ENCODE peak calls at places on chromosomes 7 and 10, in four cellular contexts. E, W, O and G are unnamed samples.
A peak's percentile ranks its signal among the peaks of the same experiment; 100 is the strongest.

GRCh38 chr7:128462427-128462826 is 6.7 kb downstream of the HILPDA start:
- DNase-seq in E (no peak), W (no peak), O (no peak), G (no peak)

GRCh38 chr10:71272122-71272771 is 46.8 kb upstream of the SLC29A3 start:
- DNase-seq in E (no peak), W (no peak), O (no peak), G (peak; percentile 41)

GRCh38 chr10:77899080-77899477 is 27.5 kb downstream of the DLG5 start:
- DNase-seq in E (peak; percentile 46), W (no peak), O (no peak), G (no peak)

GRCh38 chr7:87570178-87570577 is 30.5 kb downstream of the ABCB1 start:
- DNase-seq in E (peak; percentile 4), W (no peak), O (no peak), G (peak; percentile 64)

GRCh38 chr10:73262105-73262730 is 9.8 kb upstream of the MRPS16 start:
- DNase-seq in E (peak; percentile 85), W (no peak), O (no peak), G (peak; percentile 89)

GRCh38 chr7:23346316-23346715 is 47.2 kb downstream of the MALSU1 start:
- DNase-seq in E (no peak), W (no peak), O (no peak), G (no peak)

GRCh38 chr10:81071087-81071796 is 533.5 kb downstream of the SH2D4B start:
- DNase-seq in E (no peak), W (no peak), O (no peak), G (no peak)

GRCh38 chr10:111100198-111100597 is 23.4 kb downstream of the ADRA2A start:
- DNase-seq in E (no peak), W (no peak), O (no peak), G (no peak)

GRCh38 chr7:48426966-48427555 is 255.8 kb downstream of the ABCA13 start:
- DNase-seq in E (no peak), W (no peak), O (no peak), G (peak; percentile 68)

GRCh38 chr7:69708857-69709256 is 110.6 kb downstream of the AUTS2 start:
- DNase-seq in E (no peak), W (no peak), O (peak; percentile 22), G (peak; percentile 16)

GRCh38 chr7:98372993-98373392 is 27.9 kb downstream of the BAIAP2L1 start:
- DNase-seq in E (peak; percentile 46), W (no peak), O (no peak), G (peak; percentile 77)

GRCh38 chr7:41880107-41880506 is 177.2 kb upstream of the INHBA start:
- DNase-seq in E (peak; percentile 94), W (no peak), O (no peak), G (peak; percentile 91)

GRCh38 chr7:157370761-157371160 is 34.0 kb downstream of the DNAJB6 start:
- DNase-seq in E (no peak), W (no peak), O (no peak), G (no peak)

GRCh38 chr7:94584113-94584512 is 71.8 kb downstream of the SGCE start:
- DNase-seq in E (no peak), W (no peak), O (no peak), G (peak; percentile 70)

GRCh38 chr7:40647719-40648118 is 512.9 kb downstream of the SUGCT start:
- DNase-seq in E (peak; percentile 16), W (no peak), O (no peak), G (no peak)

GRCh38 chr7:152858761-152859160 is 99.2 kb downstream of the ACTR3B start:
- DNase-seq in E (no peak), W (no peak), O (no peak), G (no peak)

GRCh38 chr7:120023494-120024167 is 249.3 kb upstream of the KCND2 start:
- DNase-seq in E (no peak), W (no peak), O (no peak), G (peak; percentile 52)

GRCh38 chr10:48465860-48466521 is 138.9 kb downstream of the ARHGAP22 start:
- DNase-seq in E (no peak), W (peak; percentile 17), O (no peak), G (no peak)

GRCh38 chr10:89032141-89032814 is 41.7 kb downstream of the FAS start:
- DNase-seq in E (peak; percentile 27), W (no peak), O (no peak), G (peak; percentile 87)

GRCh38 chr7:127438836-127439235 is 46.3 kb upstream of the ZNF800 start:
- DNase-seq in E (no peak), W (no peak), O (no peak), G (no peak)

GRCh38 chr7:7237978-7238267 is 55.6 kb downstream of the C1GALT1 start:
- DNase-seq in E (no peak), W (no peak), O (no peak), G (no peak)

GRCh38 chr7:7239346-7239745 is 57.0 kb downstream of the C1GALT1 start:
- DNase-seq in E (no peak), W (no peak), O (no peak), G (no peak)

GRCh38 chr7:7236041-7236440 is 53.7 kb downstream of the C1GALT1 start:
- DNase-seq in E (no peak), W (no peak), O (no peak), G (no peak)

GRCh38 chr7:7235347-7235746 is 53.0 kb downstream of the C1GALT1 start:
- DNase-seq in E (no peak), W (no peak), O (no peak), G (no peak)

DNA sequence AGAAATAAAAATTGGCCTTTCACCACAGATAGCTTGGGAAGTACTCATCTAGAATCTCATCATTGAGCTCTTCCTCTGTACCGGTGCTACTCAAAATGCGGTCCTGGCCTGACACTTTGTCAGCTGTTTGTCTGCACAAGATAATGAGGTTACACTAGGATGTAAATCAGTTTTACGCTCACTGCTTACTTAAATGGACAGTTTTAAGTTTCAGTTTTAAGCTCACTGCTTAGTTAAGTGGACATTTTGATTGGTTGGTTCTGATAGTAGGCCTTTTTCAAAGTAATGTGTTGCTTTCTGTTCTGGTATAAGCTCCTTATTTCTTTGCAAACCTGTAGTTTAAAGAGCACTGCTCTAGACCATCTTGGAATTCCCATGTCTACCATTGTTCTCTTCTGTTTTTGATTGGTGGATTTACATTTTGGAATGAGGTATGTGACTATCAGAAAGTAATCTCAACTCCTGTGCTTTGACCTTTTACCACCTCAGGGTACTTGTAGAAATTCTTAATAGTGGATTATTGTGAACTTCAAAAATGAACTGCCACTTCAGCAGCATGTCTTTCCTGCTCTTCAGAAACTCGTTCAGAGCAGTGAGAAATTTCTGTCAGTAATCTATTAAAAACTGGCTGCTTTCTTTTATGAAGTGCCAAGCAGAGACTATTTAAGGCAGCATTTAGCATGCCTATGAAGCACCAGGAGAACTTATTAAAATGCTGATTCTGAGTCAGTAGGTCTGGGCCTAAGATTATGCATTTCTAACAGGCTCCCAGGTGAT is 55.0 kb downstream of the C1GALT1 start:
- DNase-seq in E (no peak), W (no peak), O (no peak), G (no peak)
- H3K4me3 ChIP-seq in E (no peak overlapping the region), W (no peak overlapping the region), O (no peak overlapping the region), G (no peak overlapping the region)

GRCh38 chr10:6141296-6142151 is 52.7 kb downstream of the RBM17 start:
- DNase-seq in E (peak; percentile 57), W (no peak), O (no peak), G (peak; percentile 95)

GRCh38 chr10:6139470-6139869 is 50.6 kb downstream of the RBM17 start:
- DNase-seq in E (no peak), W (no peak), O (no peak), G (no peak)

GRCh38 chr10:6140141-6140841 is 51.5 kb downstream of the RBM17 start:
- DNase-seq in E (no peak), W (no peak), O (no peak), G (no peak)

GRCh38 chr10:6142644-6143043 is 53.8 kb downstream of the RBM17 start:
- DNase-seq in E (no peak), W (no peak), O (no peak), G (no peak)

GRCh38 chr10:6140965-6141295 is 52.1 kb downstream of the RBM17 start:
- DNase-seq in E (no peak), W (no peak), O (no peak), G (no peak)
- H3K4me3 ChIP-seq in E (no peak overlapping the region), W (no peak overlapping the region), O (peak overlapping the region; percentile 35), G (peak overlapping the region; percentile 61)

DNA sequence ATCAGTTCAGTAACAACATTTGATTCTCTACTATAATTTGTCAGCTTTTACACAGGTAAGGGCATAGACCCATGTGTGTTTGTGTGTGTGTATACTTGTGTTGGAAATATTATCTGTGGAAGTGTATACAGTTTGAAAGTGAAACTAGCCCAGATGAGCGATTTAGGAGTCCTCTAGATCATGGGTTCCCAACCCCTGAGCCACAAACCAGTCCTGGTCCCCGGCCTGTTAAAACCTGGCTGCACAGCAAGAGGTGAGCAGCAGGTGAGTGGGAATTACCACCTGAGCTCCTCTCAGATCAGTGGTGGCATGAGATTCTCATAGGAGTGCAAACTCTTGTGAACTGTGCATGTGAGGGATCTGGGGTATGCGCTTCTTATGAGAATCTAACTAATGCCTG is 1221.5 kb upstream of the SORCS1 start:
- DNase-seq in E (no peak), W (no peak), O (no peak), G (no peak)
- H3K4me3 ChIP-seq in E (no peak overlapping the region), W (no peak overlapping the region), O (no peak overlapping the region), G (no peak overlapping the region)

GRCh38 chr7:4220011-4220410 is 462.1 kb upstream of the FOXK1 start:
- DNase-seq in E (no peak), W (no peak), O (peak; percentile 11), G (no peak)
- H3K4me3 ChIP-seq in E (no peak overlapping the region), W (no peak overlapping the region), O (no peak overlapping the region), G (no peak overlapping the region)

GRCh38 chr10:7477538-7478334 is 66.9 kb upstream of the SFMBT2 start:
- DNase-seq in E (no peak), W (no peak), O (no peak), G (no peak)

GRCh38 chr10:7475954-7476353 is 65.1 kb upstream of the SFMBT2 start:
- DNase-seq in E (no peak), W (peak; percentile 58), O (no peak), G (no peak)

GRCh38 chr10:7473474-7473873 is 62.6 kb upstream of the SFMBT2 start:
- DNase-seq in E (no peak), W (no peak), O (no peak), G (no peak)

GRCh38 chr10:7474388-7474787 is 63.6 kb upstream of the SFMBT2 start:
- DNase-seq in E (no peak), W (no peak), O (no peak), G (no peak)

DNA sequence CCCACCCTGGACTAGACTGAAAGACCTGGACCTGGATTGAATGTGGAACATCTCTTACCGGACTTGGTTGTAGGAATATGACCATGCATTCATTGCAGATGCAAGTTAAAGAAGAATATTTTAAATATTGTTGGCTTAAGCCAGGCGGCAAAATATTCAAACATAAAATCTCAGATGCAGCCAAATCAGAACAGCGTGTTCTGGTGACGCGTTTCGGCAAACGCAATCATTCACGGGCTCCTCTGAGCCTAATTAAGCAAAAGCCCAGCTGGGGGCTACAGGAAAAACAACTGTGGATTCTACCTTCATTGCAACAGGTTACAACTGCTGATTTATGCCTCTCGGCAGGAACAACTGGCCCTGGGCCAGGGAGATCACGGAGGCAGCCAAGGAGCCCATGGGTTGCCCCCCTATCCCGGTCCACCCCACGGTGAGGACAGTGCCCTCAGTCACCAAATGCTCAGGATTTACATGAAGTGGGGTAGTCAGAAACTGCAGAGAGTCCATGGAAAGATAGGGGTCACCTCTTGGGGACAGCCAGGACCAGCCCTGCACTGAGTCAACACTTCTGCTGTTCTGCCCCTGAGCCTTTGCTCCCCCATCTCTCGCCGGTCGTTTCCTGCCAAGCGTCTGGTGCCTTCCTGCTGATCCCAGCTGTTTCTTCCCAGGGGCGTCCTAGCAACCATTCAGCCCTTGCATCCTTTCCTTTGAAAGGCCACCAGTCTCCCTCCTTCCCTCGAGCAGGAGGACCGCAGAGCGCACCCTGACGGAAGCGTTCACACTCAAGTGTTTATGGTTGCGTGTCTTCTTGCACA is 64.4 kb upstream of the SFMBT2 start:
- DNase-seq in E (no peak), W (peak; percentile 64), O (peak; percentile 61), G (no peak)
- H3K4me3 ChIP-seq in E (no peak overlapping the region), W (peak overlapping the region; percentile 0), O (peak overlapping the region; percentile 2), G (no peak overlapping the region)